ENCODE peak calls at places on chromosome 21, in seven cellular contexts. O is CD4-positive, alpha-beta memory T cell; T is psoas muscle; S is mucosa of descending colon; Y is neural progenitor cell; E is left ventricle myocardium inferior; C is body of pancreas. I is an unnamed sample. For H3K4me1, the result is how much of the 10 kb centered on the place peaks cover.

GRCh38 chr21:36783612-36784383 is 84.9 kb downstream of the SIM2 start:
- DNase-seq in Y (no peak), T (no peak), O (no peak), C (no peak), S (no peak), E (no peak), I (no peak)

GRCh38 chr21:36419996-36420395 is 34.8 kb downstream of the CHAF1B start:
- DNase-seq in C (peak), T (peak), O (no peak), E (peak), Y (peak), S (peak), I (no peak)

GRCh38 chr21:43880111-43880985 is 15.3 kb downstream of the AGPAT3 start:
- DNase-seq in E (no peak), T (peak), C (peak), O (no peak), S (peak), Y (no peak), I (no peak)

GRCh38 chr21:25636727-25637126 is 2.3 kb upstream of the JAM2 start:
- DNase-seq in T (no peak), Y (no peak), E (no peak), C (no peak), S (no peak), O (no peak), I (peak)

GRCh38 chr21:20739421-20739820 is 258.8 kb upstream of the NCAM2 start:
- DNase-seq in S (no peak), T (no peak), Y (peak), E (no peak), C (no peak), O (no peak), I (no peak)

GRCh38 chr21:40118527-40118926 is 251.3 kb downstream of the PCP4 start:
- DNase-seq in Y (no peak), S (no peak), C (no peak), T (no peak), E (no peak), O (no peak), I (no peak)

GRCh38 chr21:29005696-29006095 is 13.0 kb upstream of the LTN1 start:
- DNase-seq in C (no peak), T (no peak), S (no peak), E (no peak), Y (no peak), O (no peak), I (no peak)

GRCh38 chr21:44285102-44285501 is 574 bp upstream of the AIRE start:
- DNase-seq in C (no peak), E (no peak), Y (no peak), T (no peak), S (no peak), O (no peak), I (no peak)

GRCh38 chr21:39048064-39048463 is 135.2 kb downstream of the PSMG1 start:
- DNase-seq in O (no peak), T (no peak), Y (peak), C (no peak), S (peak), E (no peak), I (no peak)

GRCh38 chr21:17660449-17660848 is 47.7 kb upstream of the BTG3 start:
- DNase-seq in O (no peak), T (no peak), C (no peak), E (no peak), Y (no peak), S (no peak), I (no peak)

GRCh38 chr21:31476551-31477120 is 132.6 kb upstream of the TIAM1 start:
- DNase-seq in E (no peak), T (no peak), C (no peak), Y (no peak), O (no peak), S (no peak), I (no peak)

GRCh38 chr21:28537371-28538079 is 455.2 kb downstream of the LTN1 start:
- DNase-seq in S (no peak), Y (no peak), C (no peak), O (no peak), T (no peak), E (no peak), I (no peak)

GRCh38 chr21:36027352-36027751 is 33.0 kb downstream of the SETD4 start:
- DNase-seq in E (no peak), T (no peak), C (no peak), S (no peak), O (no peak), Y (no peak), I (no peak)

GRCh38 chr21:18620421-18620820 is 216.8 kb upstream of the TMPRSS15 start:
- DNase-seq in Y (no peak), C (no peak), O (no peak), T (no peak), S (no peak), E (no peak), I (no peak)

GRCh38 chr21:32463889-32464300 is 51.4 kb downstream of the EVA1C start:
- DNase-seq in S (no peak), C (no peak), T (no peak), O (no peak), Y (no peak), E (no peak), I (no peak)

GRCh38 chr21:43329361-43330269 is 97.3 kb downstream of the SIK1 start:
- DNase-seq in C (no peak), T (no peak), O (no peak), E (no peak), Y (no peak), S (no peak), I (no peak)

GRCh38 chr21:38505654-38506523 is 7.6 kb upstream of the ERG start:
- DNase-seq in S (no peak), E (no peak), O (no peak), Y (peak), C (peak), T (no peak), I (no peak)

GRCh38 chr21:15682182-15682895 is 47.4 kb upstream of the USP25 start:
- DNase-seq in E (no peak), T (no peak), O (no peak), Y (no peak), C (no peak), S (no peak), I (no peak)

GRCh38 chr21:17921579-17922530 is 102.7 kb upstream of the C21orf91 start:
- DNase-seq in E (no peak), C (peak), O (no peak), S (no peak), T (no peak), Y (no peak), I (no peak)

GRCh38 chr21:35940074-35940927 is 120.0 kb downstream of the SETD4 start:
- DNase-seq in T (peak), C (peak), Y (peak), E (no peak), S (no peak), O (no peak), I (no peak)

GRCh38 chr21:18340387-18340942 is 63.1 kb downstream of the TMPRSS15 start:
- DNase-seq in E (no peak), Y (no peak), T (no peak), S (no peak), O (no peak), C (no peak), I (no peak)

GRCh38 chr21:29342394-29342957 is 43.8 kb downstream of the BACH1 start:
- DNase-seq in T (peak), E (peak), Y (no peak), O (no peak), C (peak), S (peak), I (no peak)

GRCh38 chr21:32364387-32364786 is 28.4 kb downstream of the URB1 start:
- DNase-seq in O (no peak), Y (peak), T (no peak), C (no peak), S (peak), E (peak), I (no peak)

GRCh38 chr21:31543191-31543590 is 116.3 kb upstream of the SOD1 start:
- DNase-seq in T (no peak), Y (no peak), S (no peak), C (no peak), O (no peak), E (no peak), I (no peak)

GRCh38 chr21:42135386-42136040 is 64.4 kb downstream of the UMODL1 start:
- DNase-seq in C (no peak), O (no peak), E (no peak), T (peak), S (peak), Y (no peak), I (no peak)

GRCh38 chr21:42129300-42130266 is 58.5 kb downstream of the UMODL1 start:
- DNase-seq in Y (no peak), C (no peak), S (peak), E (no peak), T (no peak), O (no peak), I (no peak)

GRCh38 chr21:42130447-42130846 is 59.3 kb downstream of the UMODL1 start:
- DNase-seq in C (no peak), Y (no peak), O (no peak), E (no peak), T (no peak), S (no peak), I (no peak)

GRCh38 chr21:42132183-42132582 is 61.1 kb downstream of the UMODL1 start:
- DNase-seq in E (no peak), C (no peak), T (no peak), O (no peak), Y (no peak), S (no peak), I (no peak)

DNA sequence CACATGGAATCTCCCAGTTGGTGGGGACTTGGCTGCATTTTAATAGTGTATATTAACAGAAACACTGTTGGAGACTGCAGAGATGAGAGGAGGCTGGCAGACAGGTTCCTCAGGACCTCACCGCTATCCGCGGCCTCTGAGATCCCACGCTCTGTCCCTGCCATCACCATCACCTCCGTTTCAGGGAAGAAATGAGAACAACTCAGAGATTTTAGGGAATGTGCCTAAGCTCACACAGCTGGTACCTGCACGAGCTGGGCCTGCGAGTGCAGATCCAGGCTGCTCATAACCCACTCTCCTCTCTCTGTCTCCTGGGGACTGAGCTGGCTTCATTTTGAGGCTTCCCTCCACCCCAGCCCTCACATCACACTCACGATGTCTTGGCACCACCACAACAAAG is 62.0 kb downstream of the UMODL1 start:
- DNase-seq in Y (no peak), E (no peak), C (no peak), O (no peak), S (no peak), T (no peak), I (no peak)
- H3K4me1 ChIP-seq in Y (under half), E (under half), C (under half), O (under half), S (under half), T (under half), I (under half)

GRCh38 chr21:34793471-34793870 is 124.7 kb downstream of the CLIC6 start:
- DNase-seq in O (no peak), C (no peak), E (no peak), Y (no peak), T (no peak), S (no peak), I (no peak)

GRCh38 chr21:34797202-34797527 is 128.4 kb downstream of the CLIC6 start:
- DNase-seq in S (no peak), C (no peak), E (no peak), T (no peak), Y (no peak), O (no peak), I (no peak)

GRCh38 chr21:34794686-34795085 is 125.9 kb downstream of the CLIC6 start:
- DNase-seq in O (no peak), T (no peak), E (no peak), Y (no peak), C (no peak), S (no peak), I (no peak)

GRCh38 chr21:34796518-34797201 is 127.9 kb downstream of the CLIC6 start:
- DNase-seq in E (no peak), S (peak), O (no peak), Y (no peak), T (no peak), C (no peak), I (no peak)

DNA sequence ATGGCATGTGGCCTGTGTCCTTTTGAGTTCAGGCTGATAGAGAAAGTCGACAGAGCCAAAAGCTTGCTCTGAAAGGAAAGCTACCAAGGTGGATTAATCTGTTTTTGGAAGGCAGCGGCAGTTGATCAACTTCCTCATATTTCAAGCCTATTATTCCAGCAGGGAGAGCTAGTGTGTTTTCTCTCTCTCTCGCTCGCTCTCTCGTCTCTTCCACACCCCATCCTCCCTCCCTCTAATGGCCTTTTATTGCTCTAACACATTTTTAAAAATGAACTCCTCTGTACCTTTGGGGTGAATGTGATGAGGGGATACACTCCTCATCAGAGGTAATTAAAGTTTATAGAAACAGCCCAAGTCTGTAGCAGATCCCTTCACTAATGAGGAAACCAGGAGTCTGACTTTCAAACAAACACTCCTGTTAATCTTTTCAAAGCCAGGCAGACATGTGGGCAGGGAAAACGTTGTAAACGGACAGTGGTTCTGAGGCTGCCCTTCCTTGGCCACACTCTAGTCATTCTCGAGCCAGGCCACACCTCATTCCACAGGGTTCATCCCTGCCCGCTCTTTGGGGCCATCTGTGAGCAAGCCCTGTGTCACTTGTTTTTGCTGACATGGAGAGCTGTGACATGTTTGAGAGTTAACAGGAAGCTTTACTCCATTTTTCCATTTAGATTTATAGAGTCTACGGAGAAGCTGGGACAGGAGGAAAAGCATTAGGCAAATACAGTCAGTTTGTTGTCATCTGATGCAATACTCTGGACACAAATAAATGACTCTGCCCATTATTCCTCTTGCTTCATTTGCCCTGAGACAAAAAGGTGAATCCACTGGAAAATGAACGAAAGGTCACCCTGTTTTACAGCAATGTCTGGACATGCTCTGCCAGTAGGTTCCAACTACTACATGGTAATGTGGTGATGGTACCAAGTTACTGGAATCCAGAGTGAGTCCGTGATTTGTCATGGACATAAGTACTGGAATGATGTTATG is 126.7 kb downstream of the CLIC6 start:
- DNase-seq in S (peak), Y (no peak), C (peak), E (no peak), T (peak), O (no peak), I (no peak)
- H3K4me1 ChIP-seq in S (under half), Y (under half), C (under half), E (under half), T (half or more), O (under half), I (under half)

GRCh38 chr21:45290948-45291612 is 3.4 kb upstream of the POFUT2 start:
- DNase-seq in S (peak), E (no peak), Y (no peak), T (peak), O (no peak), C (no peak), I (no peak)
- H3K4me1 ChIP-seq in S (under half), E (half or more), Y (under half), T (under half), O (under half), C (half or more), I (under half)

GRCh38 chr21:33660406-33660805 is 18.1 kb downstream of the ITSN1 start:
- DNase-seq in E (no peak), O (no peak), T (no peak), S (no peak), C (no peak), Y (no peak), I (no peak)

GRCh38 chr21:33661146-33661545 is 18.8 kb downstream of the ITSN1 start:
- DNase-seq in E (no peak), O (no peak), Y (no peak), S (no peak), C (no peak), T (no peak), I (no peak)

GRCh38 chr21:33659550-33659949 is 17.2 kb downstream of the ITSN1 start:
- DNase-seq in O (no peak), Y (no peak), T (no peak), E (no peak), S (no peak), C (no peak), I (no peak)

GRCh38 chr21:33657124-33657842 is 15.0 kb downstream of the ITSN1 start:
- DNase-seq in S (peak), O (no peak), E (no peak), T (no peak), C (no peak), Y (no peak), I (no peak)

GRCh38 chr21:33658919-33659318 is 16.6 kb downstream of the ITSN1 start:
- DNase-seq in C (no peak), Y (no peak), S (no peak), E (no peak), O (no peak), T (no peak), I (no peak)
- H3K4me1 ChIP-seq in C (under half), Y (under half), S (under half), E (half or more), O (under half), T (under half), I (under half)

I was measured in CD4-positive, CD25-positive, alpha-beta regulatory T cell.